ENCODE peak calls at places on chromosomes 12 and 14, in six cellular contexts. K is Panc1, T is H1, O is K562, E is transverse colon, P is breast epithelium. S is an unnamed sample.

GRCh38 chr12:131074221-131075083 is 120.7 kb downstream of the ADGRD1 start:
- DNase-seq in K (no peak), T (no peak), O (no peak), E (no peak), P (no peak), S (no peak)

GRCh38 chr12:126432780-126433179 is 1367.5 kb downstream of the AACS start:
- DNase-seq in K (no peak), T (no peak), O (no peak), E (no peak), P (no peak), S (no peak)

GRCh38 chr12:46372131-46372851 is at the start of gene SLC38A2:
- DNase-seq in K (no peak), T (no peak), O (peak; percentile 64), E (peak; percentile 99), P (peak; percentile 99), S (peak; percentile 79)

GRCh38 chr14:96217381-96217913 is 12.8 kb downstream of the BDKRB2 start:
- DNase-seq in K (no peak), T (no peak), O (no peak), E (no peak), P (no peak), S (no peak)

GRCh38 chr12:54220092-54220557 is 31.3 kb upstream of the SMUG1 start:
- DNase-seq in K (peak; percentile 75), T (peak; percentile 94), O (peak; percentile 77), E (peak; percentile 70), P (no peak), S (no peak)

GRCh38 chr12:30939234-30939633 is 12.7 kb downstream of the TSPAN11 start:
- DNase-seq in K (no peak), T (no peak), O (no peak), E (no peak), P (no peak), S (no peak)

GRCh38 chr14:21309956-21310355 is 30.1 kb downstream of the RPGRIP1 start:
- DNase-seq in K (no peak), T (no peak), O (no peak), E (no peak), P (no peak), S (no peak)

GRCh38 chr14:103028161-103028767 is 29.1 kb downstream of the CDC42BPB start:
- DNase-seq in K (no peak), T (no peak), O (no peak), E (peak; percentile 65), P (peak; percentile 14), S (no peak)

GRCh38 chr12:93802698-93803097 is 125.5 kb downstream of the CRADD start:
- DNase-seq in K (no peak), T (no peak), O (no peak), E (no peak), P (no peak), S (no peak)

GRCh38 chr12:54352022-54352531 is 12.2 kb downstream of the GPR84 start:
- DNase-seq in K (no peak), T (peak; percentile 70), O (peak; percentile 76), E (peak; percentile 30), P (no peak), S (no peak)

GRCh38 chr14:32263939-32264567 is 61.0 kb upstream of the RNU6-8 start:
- DNase-seq in K (no peak), T (no peak), O (no peak), E (no peak), P (no peak), S (no peak)

GRCh38 chr12:602700-603068 is 60.6 kb downstream of the NINJ2 start:
- DNase-seq in K (no peak), T (no peak), O (no peak), E (no peak), P (no peak), S (no peak)

GRCh38 chr12:89370411-89370810 is 18.1 kb upstream of the DUSP6 start:
- DNase-seq in K (no peak), T (no peak), O (no peak), E (peak; percentile 49), P (no peak), S (no peak)

GRCh38 chr14:23057757-23058653 is 685 bp upstream of the CDH24 start:
- DNase-seq in K (peak; percentile 70), T (peak; percentile 98), O (peak; percentile 87), E (peak; percentile 92), P (peak; percentile 90), S (peak; percentile 89)

GRCh38 chr12:22971771-22972191 is 346.8 kb downstream of the ETNK1 start:
- DNase-seq in K (no peak), T (no peak), O (no peak), E (no peak), P (no peak), S (no peak)

GRCh38 chr12:121352053-121353018 is at the start of gene ANAPC5:
- DNase-seq in K (peak; percentile 89), T (peak; percentile 86), O (peak; percentile 97), E (peak; percentile 95), P (peak; percentile 93), S (peak; percentile 99)
- TF ChIP-seq CTCF in K (no peak), T (no peak), O (no peak), E (no peak), P (peak; percentile 25), S (no peak)

GRCh38 chr14:64736271-64737131 is 32.3 kb downstream of the PLEKHG3 start:
- DNase-seq in K (no peak), T (peak; percentile 62), O (peak; percentile 17), E (peak; percentile 76), P (no peak), S (no peak)
- TF ChIP-seq POLR2AphosphoS5 in K (no peak), T (no peak), O (no peak), E (no peak), P (no peak), S (no peak)

DNA sequence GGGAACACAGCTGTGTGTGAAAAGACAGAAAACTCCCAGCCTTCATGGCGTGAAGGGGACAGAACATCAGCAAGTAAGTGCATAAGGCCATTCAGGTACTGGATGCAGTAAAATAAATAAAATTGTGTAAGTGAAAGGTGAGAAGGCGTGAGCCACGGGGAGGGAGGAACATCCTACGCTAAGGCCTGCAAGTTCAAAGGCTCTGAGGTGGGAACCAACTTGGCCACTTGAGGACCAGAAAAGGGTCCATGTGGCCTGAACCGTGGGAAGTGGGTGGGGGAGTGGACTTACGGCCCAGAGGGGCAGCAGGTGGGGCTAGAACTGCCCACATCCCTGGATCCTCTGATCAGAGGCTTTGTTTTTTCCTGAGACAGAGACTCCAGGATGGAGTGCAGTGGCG is 888 bp upstream of the ABCB9 start:
- DNase-seq in K (no peak), T (no peak), O (no peak), E (no peak), P (no peak), S (no peak)
- H3K27ac ChIP-seq in K (no peak overlapping the region), T (no peak overlapping the region), O (no peak overlapping the region), E (peak overlapping the region; percentile 67), P (peak overlapping the region; percentile 74), S (no peak overlapping the region)

GRCh38 chr12:121837680-121838079 is 21.0 kb downstream of the HPD start:
- DNase-seq in K (no peak), T (no peak), O (no peak), E (no peak), P (no peak), S (no peak)
- TF ChIP-seq CTCF in K (no peak), T (no peak), O (peak; percentile 14), E (no peak), P (no peak), S (no peak)

GRCh38 chr14:105091335-105092123 is 26.3 kb upstream of the GPR132 start:
- DNase-seq in K (no peak), T (no peak), O (no peak), E (peak; percentile 94), P (peak; percentile 86), S (no peak)
- TF ChIP-seq POLR2AphosphoS5 in K (peak; percentile 30), T (no peak), O (no peak), E (peak; percentile 51), P (peak; percentile 89), S (no peak)

DNA sequence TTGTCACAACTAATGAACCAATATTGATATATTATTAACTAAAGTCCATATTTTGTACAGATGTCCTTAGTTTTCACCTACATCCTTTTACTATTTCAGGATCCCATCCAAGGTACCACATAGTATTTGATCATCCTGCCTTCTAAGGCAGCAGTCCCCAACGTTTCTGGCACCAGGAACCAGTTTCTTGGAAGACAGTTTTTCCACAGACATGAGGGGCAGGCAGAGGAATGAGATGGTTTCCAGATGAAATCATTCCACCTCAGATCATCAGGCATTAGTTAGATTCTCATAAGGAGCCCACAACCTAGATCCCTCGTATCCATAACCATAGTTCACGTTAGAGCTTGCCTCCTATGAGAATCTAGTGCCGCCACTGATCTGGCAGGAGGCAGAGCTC is 82.8 kb upstream of the BCL2L14 start:
- DNase-seq in K (no peak), T (no peak), O (no peak), E (no peak), P (no peak), S (no peak)
- H3K27ac ChIP-seq in K (no peak overlapping the region), T (no peak overlapping the region), O (no peak overlapping the region), E (no peak overlapping the region), P (no peak overlapping the region), S (no peak overlapping the region)

DNA sequence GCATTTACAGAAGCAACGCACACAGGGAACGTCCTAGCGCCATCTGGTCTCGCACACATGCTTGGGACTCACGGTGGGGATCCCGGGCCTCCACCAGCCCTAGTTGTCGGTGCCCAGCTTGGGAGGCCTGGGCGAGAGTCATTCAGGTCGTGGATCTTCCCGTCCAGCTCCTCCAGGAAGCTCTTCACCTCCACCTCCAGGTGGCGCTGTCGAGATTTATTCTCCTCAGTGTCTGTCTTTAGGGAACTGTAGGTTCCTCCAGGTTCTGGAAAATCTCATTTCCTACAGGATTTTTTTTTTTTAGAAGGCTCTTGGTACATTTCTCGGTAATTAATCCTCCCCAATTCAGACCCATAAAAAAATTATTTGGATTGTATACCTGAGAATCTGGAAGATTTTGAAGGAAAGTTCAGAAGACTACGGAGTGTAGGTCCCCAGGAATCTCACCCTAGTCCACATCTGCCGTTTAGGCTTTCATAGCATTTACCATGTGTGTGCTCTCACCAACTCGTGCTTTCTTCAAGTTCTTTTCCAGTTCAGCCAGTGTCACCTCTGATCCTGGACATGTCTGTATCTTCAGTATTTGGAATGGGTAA is 910.0 kb downstream of the TMEM121 start:
- DNase-seq in K (no peak), T (peak; percentile 29), O (peak; percentile 18), E (peak; percentile 35), P (no peak), S (peak; percentile 8)
- TF ChIP-seq CTCF in K (peak; percentile 67), T (peak; percentile 33), O (peak; percentile 46), E (peak; percentile 17), P (no peak), S (peak; percentile 40)

DNA sequence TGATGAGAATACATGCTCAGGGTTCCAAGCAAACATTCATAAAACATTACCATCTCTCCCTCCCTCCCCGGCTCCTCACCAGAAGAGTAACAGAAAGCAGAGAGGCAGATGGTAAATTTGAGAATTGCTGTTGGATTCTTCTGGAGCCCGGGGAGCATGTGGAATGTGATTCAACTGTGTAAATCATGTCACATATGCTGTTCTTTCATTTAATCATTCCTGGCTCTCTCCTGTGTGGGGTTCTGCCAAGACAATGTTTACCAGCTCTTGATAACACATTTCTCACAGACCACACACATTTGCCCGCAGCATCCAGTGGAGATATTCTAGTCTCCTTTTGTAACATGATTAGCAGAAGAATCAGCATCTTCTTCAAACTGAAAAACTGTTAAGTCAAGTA is 23.4 kb upstream of the NR2C1 start:
- DNase-seq in K (no peak), T (no peak), O (no peak), E (no peak), P (no peak), S (no peak)
- TF ChIP-seq POLR2AphosphoS5 in K (no peak), T (no peak), O (no peak), E (peak; percentile 53), P (no peak), S (no peak)

GRCh38 chr12:27865421-27865820 is 85.4 kb upstream of the MANSC4 start:
- DNase-seq in K (no peak), T (no peak), O (peak; percentile 1), E (no peak), P (no peak), S (peak; percentile 2)
- H3K27ac ChIP-seq in K (no peak overlapping the region), T (no peak overlapping the region), O (no peak overlapping the region), E (no peak overlapping the region), P (no peak overlapping the region), S (no peak overlapping the region)